ENCODE peak calls at places on chromosomes 1 and 21, in four cellular contexts. I is A673, W is tibial artery, B is PC-3. L is an unnamed sample. For H3K4me1, the result is how much of the 10 kb centered on the place peaks cover.

GRCh38 chr1:62423580-62424242 is 13.1 kb upstream of the USP1 start:
- DNase-seq in W (no peak), I (no peak), B (no peak), L (no peak)

GRCh38 chr1:90613371-90613770 is 103.7 kb downstream of the BARHL2 start:
- DNase-seq in W (no peak), I (peak), B (no peak), L (no peak)

GRCh38 chr1:208731976-208732821 is 488.0 kb upstream of the PLXNA2 start:
- DNase-seq in W (no peak), I (peak), B (no peak), L (no peak)

GRCh38 chr1:51569284-51570062 is 47.4 kb upstream of the OSBPL9 start:
- DNase-seq in W (no peak), I (peak), B (peak), L (peak)

GRCh38 chr1:2582401-2582800 is 4.2 kb upstream of the PRXL2B start:
- DNase-seq in B (no peak), W (no peak), I (no peak), L (no peak)

GRCh38 chr1:231626951-231627614 is 493 bp downstream of the DISC1 start:
- DNase-seq in B (peak), I (peak), W (peak), L (peak)

GRCh38 chr1:17635811-17636210 is 96.3 kb downstream of the ARHGEF10L start:
- DNase-seq in I (no peak), B (no peak), W (peak), L (no peak)

GRCh38 chr1:41537788-41538351 is 53.4 kb upstream of the EDN2 start:
- DNase-seq in B (peak), I (no peak), W (peak), L (peak)

GRCh38 chr1:237671262-237671661 is 219.5 kb downstream of the ZP4 start:
- DNase-seq in B (no peak), I (no peak), W (no peak), L (no peak)

GRCh38 chr1:20546637-20547036 is 5.7 kb upstream of the FAM43B start:
- DNase-seq in B (no peak), W (no peak), I (no peak), L (no peak)

GRCh38 chr1:192518700-192519099 is 56.9 kb upstream of the RGS1 start:
- DNase-seq in I (no peak), W (no peak), B (no peak), L (no peak)

GRCh38 chr1:80054129-80054528 is 1047.6 kb upstream of the ADGRL4 start:
- DNase-seq in W (no peak), B (peak), I (peak), L (no peak)

GRCh38 chr1:26771643-26772321 is 16.0 kb upstream of the PIGV start:
- DNase-seq in B (peak), W (no peak), I (peak), L (no peak)

GRCh38 chr21:37454869-37455503 is 88.4 kb downstream of the DYRK1A start:
- DNase-seq in W (no peak), I (no peak), B (no peak), L (no peak)

GRCh38 chr1:193786996-193787546 is 600.7 kb upstream of the B3GALT2 start:
- DNase-seq in I (no peak), W (no peak), B (no peak), L (no peak)

GRCh38 chr1:76012341-76013208 is 62.0 kb upstream of the ST6GALNAC3 start:
- DNase-seq in B (no peak), I (no peak), W (no peak), L (no peak)

GRCh38 chr1:155979525-155980343 is 1.4 kb upstream of the ARHGEF2 start:
- DNase-seq in W (peak), B (no peak), I (no peak), L (no peak)

GRCh38 chr1:83839566-83840173 is 159.3 kb downstream of the TTLL7 start:
- DNase-seq in I (no peak), B (no peak), W (no peak), L (no peak)

GRCh38 chr1:118985611-118986290 is 2.4 kb downstream of the TBX15 start:
- DNase-seq in W (peak), I (no peak), B (no peak), L (no peak)

GRCh38 chr1:64502924-64503323 is 33.0 kb downstream of the CACHD1 start:
- DNase-seq in B (no peak), W (no peak), I (peak), L (no peak)

GRCh38 chr1:64508521-64509096 is 38.7 kb downstream of the CACHD1 start:
- DNase-seq in I (no peak), B (no peak), W (no peak), L (no peak)

GRCh38 chr1:64507897-64508296 is 38.0 kb downstream of the CACHD1 start:
- DNase-seq in B (no peak), W (no peak), I (no peak), L (no peak)

GRCh38 chr1:64505232-64505943 is 35.5 kb downstream of the CACHD1 start:
- DNase-seq in B (no peak), I (no peak), W (no peak), L (no peak)

DNA sequence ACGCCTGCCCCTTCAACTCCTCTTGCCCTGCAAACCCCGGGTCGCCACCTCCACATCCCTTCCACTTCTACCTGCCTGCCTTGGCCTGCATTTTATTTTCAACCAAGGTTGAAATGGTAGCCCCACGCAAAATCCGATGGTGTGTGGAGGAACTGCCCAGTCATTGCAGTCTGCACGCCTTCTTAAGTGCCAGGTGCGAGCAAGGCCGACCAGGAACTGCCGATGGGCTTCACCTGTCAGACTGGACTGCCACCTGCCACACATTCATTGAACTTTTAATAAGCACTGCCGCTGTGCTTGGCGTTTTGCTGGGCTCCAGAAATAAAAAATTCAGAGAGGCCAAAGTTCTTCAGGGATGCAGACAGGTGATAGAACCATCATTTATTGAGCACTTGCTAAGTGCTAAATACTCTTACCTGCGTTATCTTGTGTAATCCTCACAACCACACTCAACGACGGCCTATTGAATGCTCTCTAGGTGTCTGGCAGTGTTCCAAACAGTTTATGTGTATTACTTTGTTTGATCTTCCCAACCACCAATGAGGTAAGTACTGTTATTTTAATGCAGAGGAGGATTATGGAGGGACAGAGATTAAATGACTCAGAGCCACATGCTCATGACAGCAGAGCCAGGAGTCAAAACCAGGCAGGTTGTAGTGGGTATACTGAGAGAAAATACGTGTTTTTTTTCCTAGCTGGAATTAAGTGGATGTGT is 36.2 kb downstream of the CACHD1 start:
- DNase-seq in I (no peak), W (no peak), B (peak), L (peak)
- H3K4me3 ChIP-seq in I (no peak), W (peak), B (no peak), L (peak)

DNA sequence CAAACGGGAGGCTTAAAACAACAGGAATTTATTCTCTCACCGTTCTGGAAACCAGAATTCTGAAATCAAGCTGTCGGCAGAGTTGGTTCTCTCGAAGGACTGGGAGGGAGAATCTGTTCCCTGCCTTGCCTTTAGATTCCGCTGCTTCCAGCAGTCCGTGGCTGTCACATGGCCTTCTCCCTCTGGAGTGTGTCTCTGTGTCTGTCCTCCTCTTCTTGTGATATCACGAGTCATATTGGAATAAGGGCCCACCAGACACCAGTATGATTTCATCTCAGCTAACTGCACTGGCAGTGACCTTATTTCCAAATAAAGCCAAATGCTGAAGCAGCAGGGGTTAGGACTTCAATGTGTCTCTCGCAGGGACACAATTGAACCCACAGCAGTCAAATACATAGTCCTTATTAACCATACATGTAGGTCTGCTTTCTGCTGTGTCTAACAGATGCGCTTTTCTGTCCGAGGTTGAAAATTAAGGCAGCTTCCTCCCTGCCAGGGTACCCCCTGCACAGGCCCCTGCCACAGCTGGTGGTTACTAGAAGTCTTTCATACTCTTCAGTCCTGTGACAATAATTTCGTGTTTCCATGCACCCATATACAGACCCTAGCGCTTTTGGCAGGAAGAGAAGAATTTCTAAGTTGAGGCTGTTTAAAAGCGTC is 182.0 kb downstream of the ETS2 start:
- DNase-seq in I (no peak), W (no peak), B (no peak), L (no peak)
- H3K4me1 ChIP-seq in I (half or more), W (under half), B (under half), L (under half)

GRCh38 chr1:245074232-245074747 is 80.5 kb upstream of the KIF26B start:
- DNase-seq in I (peak), B (peak), W (no peak), L (no peak)
- H3K4me3 ChIP-seq in I (no peak), B (no peak), W (no peak), L (no peak)

DNA sequence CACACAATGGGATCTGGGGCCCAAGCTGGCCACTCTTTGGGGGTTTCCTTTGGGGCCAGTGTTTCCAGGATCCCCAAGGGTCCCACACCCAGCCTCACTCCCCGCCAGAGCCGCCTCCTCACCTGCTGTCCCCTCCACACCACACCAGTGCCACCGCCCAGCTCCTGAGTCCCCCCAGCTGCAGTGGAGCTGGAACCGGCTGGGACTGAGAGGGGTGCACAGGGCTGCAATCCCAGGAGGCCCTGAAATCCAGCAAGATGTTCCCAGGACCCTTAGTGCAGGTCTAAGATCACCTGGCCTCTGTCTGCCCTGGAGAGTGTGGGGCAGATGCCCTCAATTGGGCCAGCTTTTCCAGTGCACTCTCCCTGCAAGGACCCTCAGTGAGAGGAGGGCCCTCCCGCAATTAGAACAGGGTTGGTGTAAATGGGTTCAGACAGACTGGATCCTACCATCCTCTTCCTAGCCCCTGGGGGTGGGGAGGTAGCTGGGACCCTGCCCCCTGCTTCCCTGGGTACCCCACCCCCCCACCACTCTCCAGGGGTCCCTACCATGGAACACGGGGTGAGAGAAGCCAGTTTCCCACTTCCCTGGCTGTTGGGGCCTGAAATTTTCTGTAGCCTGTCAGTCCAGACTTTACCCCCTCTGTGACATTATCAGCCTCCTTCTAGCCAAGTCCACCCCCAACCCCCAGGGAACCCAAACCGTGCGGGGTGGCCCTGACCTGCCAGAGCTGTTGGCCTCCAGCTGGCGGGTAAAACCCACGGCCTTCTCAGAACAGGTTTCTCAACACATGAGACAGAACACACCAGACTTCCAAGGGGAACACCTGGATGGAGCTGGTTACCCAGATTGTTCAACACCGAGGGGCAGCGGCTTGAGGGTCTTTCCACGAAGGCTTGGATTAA is 7.0 kb downstream of the KRTAP10-12 start:
- DNase-seq in B (no peak), I (no peak), W (peak), L (peak)
- H3K4me1 ChIP-seq in B (under half), I (under half), W (under half), L (under half)

DNA sequence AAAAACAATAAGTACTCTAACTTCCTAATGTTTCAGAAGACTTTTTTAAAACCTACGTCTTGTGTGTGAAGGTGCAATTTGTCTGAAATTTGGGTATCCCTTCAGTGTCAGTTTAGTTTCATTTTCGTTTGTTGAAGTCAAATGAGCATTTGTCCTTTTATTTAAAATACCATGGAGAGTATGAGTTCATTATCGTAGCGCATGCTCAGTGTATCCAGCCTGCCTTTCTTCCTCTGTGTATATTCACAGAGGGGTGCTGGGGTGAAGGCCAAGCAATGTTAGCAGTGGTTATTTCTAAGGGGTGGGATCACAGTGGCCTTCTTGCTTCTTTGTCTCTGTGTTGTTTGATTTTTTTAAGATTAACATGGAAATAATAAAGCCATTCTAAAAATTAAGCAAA is 43.2 kb downstream of the CNN3 start:
- DNase-seq in I (no peak), B (no peak), W (no peak), L (peak)
- H3K4me3 ChIP-seq in I (no peak), B (no peak), W (no peak), L (no peak)

L was measured in breast epithelium.